ENCODE peak calls at places on chromosomes 2 and 18, in nine cellular contexts. A is A549, Y is ovary, R is stomach, X is transverse colon, T is upper lobe of left lung, V is GM12878, J is SK-N-SH, Z is H1. C is an unnamed sample.

GRCh38 chr2:10079931-10080535 is at the start of gene CYS1:
- DNase-seq in R (no peak), X (no peak), Y (peak), T (peak), J (peak), V (no peak), Z (no peak), A (peak), C (no peak)

GRCh38 chr2:113705982-113706523 is 50.4 kb downstream of the SLC35F5 start:
- DNase-seq in X (no peak), A (no peak), J (no peak), T (no peak), R (no peak), Z (no peak), V (no peak), Y (peak), C (no peak)

GRCh38 chr2:85162746-85163301 is 29.6 kb downstream of the TCF7L1 start:
- DNase-seq in V (no peak), R (no peak), T (no peak), Y (peak), J (no peak), Z (no peak), X (no peak), A (no peak), C (peak)

GRCh38 chr2:179412116-179412515 is 147.5 kb upstream of the SESTD1 start:
- DNase-seq in R (no peak), T (no peak), X (no peak), Z (no peak), Y (no peak), J (no peak), V (no peak), A (no peak), C (no peak)

GRCh38 chr2:229044581-229044980 is 226.5 kb downstream of the PID1 start:
- DNase-seq in V (no peak), Z (no peak), Y (no peak), A (no peak), T (no peak), R (no peak), X (no peak), J (no peak), C (no peak)

GRCh38 chr2:72326759-72327158 is 179.1 kb upstream of the CYP26B1 start:
- DNase-seq in Y (no peak), V (no peak), R (no peak), J (no peak), A (no peak), T (no peak), X (no peak), Z (no peak), C (no peak)

GRCh38 chr18:50159654-50160046 is 35.3 kb downstream of the MYO5B start:
- DNase-seq in J (no peak), Z (no peak), R (no peak), Y (no peak), V (no peak), X (no peak), A (no peak), T (peak), C (no peak)

GRCh38 chr2:71154798-71155197 is 24.4 kb downstream of the MPHOSPH10 start:
- DNase-seq in Z (no peak), J (no peak), A (peak), T (no peak), X (peak), Y (no peak), V (peak), R (no peak), C (no peak)

GRCh38 chr2:2253139-2254016 is 77.7 kb downstream of the MYT1L start:
- DNase-seq in Y (no peak), X (no peak), V (no peak), T (no peak), A (no peak), R (no peak), Z (no peak), J (no peak), C (no peak)

GRCh38 chr2:55148269-55148668 is 83.8 kb downstream of the CLHC1 start:
- DNase-seq in A (no peak), T (no peak), X (no peak), V (no peak), J (no peak), Y (no peak), R (no peak), Z (no peak), C (no peak)

DNA sequence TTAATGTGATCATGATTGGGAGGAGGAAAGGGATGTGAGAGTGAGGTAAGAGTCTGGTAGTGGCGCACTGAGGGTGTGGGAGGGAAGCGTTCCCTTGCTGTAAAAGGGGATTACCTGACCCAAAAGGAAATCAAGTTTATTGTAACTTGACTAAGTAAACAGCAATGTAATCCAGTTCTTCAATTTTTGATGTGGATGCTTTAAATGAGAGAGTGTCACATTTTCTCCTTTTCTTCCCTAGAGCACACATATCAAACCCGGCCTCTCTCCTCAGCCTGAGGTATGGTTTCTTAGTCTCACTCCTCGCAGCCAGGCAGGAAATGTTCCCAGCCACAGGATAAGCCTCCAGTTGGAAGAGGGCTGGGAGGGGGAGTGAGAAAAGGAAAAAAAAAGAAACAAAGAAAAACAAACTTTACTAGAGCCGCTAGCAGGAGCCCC is 688 bp upstream of the ARHGAP28 start:
- DNase-seq in V (no peak), J (no peak), R (no peak), X (no peak), Y (no peak), A (no peak), T (no peak), Z (no peak), C (no peak)
- H3K27ac ChIP-seq in V (no peak), J (peak), R (peak), X (peak), Y (no peak), A (no peak), T (peak), Z (no peak), C (peak)

DNA sequence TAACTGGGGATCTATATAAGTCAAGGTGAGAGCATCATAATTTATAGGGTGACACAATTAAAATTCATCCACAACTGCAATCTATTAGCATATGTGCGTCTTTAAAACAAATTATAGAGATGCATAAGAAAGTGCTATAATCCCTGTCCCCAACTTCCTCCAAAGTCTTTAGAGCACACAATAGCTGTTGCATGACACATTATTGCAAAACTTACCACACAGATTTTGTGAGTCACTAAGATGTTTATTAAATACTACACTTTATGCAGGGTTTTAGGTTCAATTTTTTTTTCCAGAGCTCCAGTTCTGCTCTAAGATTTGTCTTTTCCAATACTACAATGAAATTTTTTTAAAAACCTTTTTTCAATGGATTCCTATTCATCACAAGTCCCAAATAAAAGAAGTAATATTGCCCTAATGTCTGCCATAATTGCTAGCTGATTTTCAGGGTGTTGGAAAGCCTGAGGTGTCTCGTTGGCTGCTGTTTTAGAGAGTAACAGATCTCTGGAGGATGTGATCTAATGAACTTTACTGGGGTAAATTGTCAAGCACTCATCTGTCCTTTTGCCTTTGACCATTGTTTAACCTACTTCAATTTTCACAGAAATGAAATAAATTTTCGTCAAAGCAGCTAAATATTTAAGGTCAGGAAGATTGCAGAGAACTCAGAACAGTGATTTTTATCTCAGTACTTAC is 250.5 kb upstream of the NETO1 start:
- DNase-seq in J (no peak), R (no peak), A (no peak), Y (no peak), T (no peak), V (no peak), Z (no peak), X (no peak), C (no peak)
- TF ChIP-seq EP300 in J (no peak), R (no peak), A (no peak), Y (no peak), T (no peak), V (no peak), Z (no peak), X (no peak), C (no peak)

GRCh38 chr2:235223011-235223410 is 270.8 kb upstream of the AGAP1 start:
- DNase-seq in V (no peak), T (no peak), Y (no peak), R (no peak), A (no peak), X (no peak), Z (no peak), J (peak), C (no peak)
- H3K4me3 ChIP-seq in V (no peak), T (no peak), Y (no peak), R (no peak), A (no peak), X (no peak), Z (no peak), J (no peak), C (no peak)

DNA sequence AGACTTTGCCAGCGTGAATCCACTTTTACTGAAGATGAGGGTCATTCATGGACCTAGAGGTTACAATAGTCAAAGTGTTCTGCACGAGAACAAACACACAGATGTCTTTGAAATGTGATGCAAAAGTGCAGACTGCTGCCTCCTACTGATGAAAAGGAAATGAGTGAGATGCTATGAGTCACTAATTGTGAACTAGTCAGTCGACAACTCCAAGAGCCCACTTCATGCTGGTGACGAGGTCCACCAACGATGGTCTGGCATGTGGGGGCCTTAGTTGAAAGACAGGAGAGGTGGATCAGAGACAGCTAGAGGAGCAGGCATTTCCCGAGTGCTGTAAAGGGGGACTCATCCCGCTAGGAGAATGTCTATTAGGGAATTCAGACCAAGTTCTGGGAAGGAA is 17.1 kb upstream of the ZNF236 start:
- DNase-seq in J (no peak), X (no peak), Z (no peak), R (no peak), V (no peak), A (no peak), Y (no peak), T (no peak), C (no peak)
- H3K27ac ChIP-seq in J (no peak), X (no peak), Z (no peak), R (no peak), V (no peak), A (no peak), Y (no peak), T (no peak), C (peak)

GRCh38 chr2:101153811-101154210 is 2.6 kb upstream of the TBC1D8 start:
- DNase-seq in V (no peak), R (no peak), X (no peak), Z (no peak), T (no peak), Y (no peak), J (no peak), A (no peak), C (no peak)

GRCh38 chr2:101151141-101151858 is at the start of gene TBC1D8:
- DNase-seq in Y (peak), Z (no peak), X (peak), R (peak), J (peak), A (peak), V (no peak), T (peak), C (peak)

GRCh38 chr2:101151859-101152194 is 645 bp upstream of the TBC1D8 start:
- DNase-seq in T (no peak), Z (no peak), R (no peak), A (no peak), X (peak), V (no peak), Y (no peak), J (no peak), C (no peak)

GRCh38 chr2:101153077-101153707 is 2.0 kb upstream of the TBC1D8 start:
- DNase-seq in Y (no peak), R (no peak), T (no peak), V (no peak), Z (no peak), J (no peak), X (no peak), A (no peak), C (no peak)

DNA sequence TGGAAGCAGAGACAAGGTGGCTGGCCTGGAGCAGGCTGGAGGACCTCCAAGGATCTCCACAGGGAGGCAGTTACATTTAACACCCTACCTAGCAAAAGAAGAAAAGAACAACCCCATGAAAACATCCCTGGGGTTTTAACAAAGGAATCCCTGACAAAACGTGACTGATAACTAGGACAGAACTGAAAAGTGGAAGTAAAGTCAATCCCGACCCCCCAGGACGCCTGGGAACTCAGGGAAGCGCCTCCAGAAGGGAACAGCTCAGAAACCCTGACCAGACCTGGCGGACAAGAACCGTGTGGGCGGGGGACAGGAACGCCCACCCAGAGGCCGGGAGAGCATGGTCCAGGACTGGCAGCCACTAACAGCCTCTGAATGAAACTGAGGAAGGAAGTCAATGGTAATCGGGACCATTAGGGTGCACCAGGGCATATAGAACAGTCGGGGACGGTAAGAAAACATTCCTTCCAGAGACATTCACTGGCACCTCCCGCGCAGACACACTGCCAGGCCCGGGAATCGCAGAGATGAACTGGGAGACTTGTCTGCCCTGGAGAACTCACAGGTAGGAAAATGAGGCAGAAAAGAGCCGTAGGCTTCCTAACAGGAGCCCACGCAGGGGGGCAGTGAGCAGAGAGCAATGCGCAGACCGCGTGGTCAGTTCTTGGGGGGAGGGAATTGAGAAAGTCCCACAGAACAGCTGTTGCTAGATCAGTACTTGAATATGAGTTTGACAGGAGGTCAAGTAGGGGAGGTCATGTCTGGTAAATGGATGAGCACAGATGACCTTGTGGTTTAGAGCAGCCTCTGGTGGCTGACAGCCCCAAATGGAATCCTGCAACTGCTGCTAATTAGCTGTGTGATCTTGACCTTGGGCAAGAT is 1.3 kb upstream of the TBC1D8 start:
- DNase-seq in R (peak), J (peak), T (no peak), X (peak), Z (no peak), Y (peak), V (peak), A (peak), C (no peak)
- TF ChIP-seq EP300 in R (no peak), J (no peak), T (no peak), X (no peak), Z (no peak), Y (no peak), V (no peak), A (no peak), C (peak)

GRCh38 chr2:68238955-68239822 is 13.1 kb downstream of the PPP3R1 start:
- DNase-seq in Y (no peak), J (no peak), R (no peak), A (no peak), X (no peak), Z (no peak), T (no peak), V (no peak), C (no peak)
- H3K4me3 ChIP-seq in Y (no peak), J (no peak), R (no peak), A (no peak), X (no peak), Z (no peak), T (no peak), V (no peak), C (no peak)

GRCh38 chr2:25903216-25903776 is 25.0 kb upstream of the ASXL2 start:
- DNase-seq in J (peak), Y (no peak), Z (no peak), V (no peak), T (no peak), X (no peak), R (no peak), A (no peak), C (no peak)
- H3K27ac ChIP-seq in J (no peak), Y (no peak), Z (no peak), V (no peak), T (no peak), X (no peak), R (no peak), A (no peak), C (no peak)

GRCh38 chr2:50661682-50662081 is 370.2 kb downstream of the NRXN1 start:
- DNase-seq in J (no peak), X (no peak), Z (no peak), T (no peak), V (no peak), R (no peak), A (no peak), Y (no peak), C (no peak)

GRCh38 chr2:50658883-50659282 is 373.0 kb downstream of the NRXN1 start:
- DNase-seq in Z (no peak), V (no peak), R (no peak), Y (no peak), A (no peak), J (no peak), X (no peak), T (no peak), C (no peak)
- TF ChIP-seq EP300 in Z (no peak), V (no peak), R (no peak), Y (no peak), A (no peak), J (no peak), X (no peak), T (no peak), C (no peak)

GRCh38 chr2:232574674-232575403 is 24.4 kb downstream of the EIF4E2 start:
- DNase-seq in R (no peak), X (no peak), J (no peak), Z (no peak), A (no peak), Y (no peak), T (no peak), V (no peak), C (no peak)
- H3K4me3 ChIP-seq in R (no peak), X (no peak), J (no peak), Z (no peak), A (no peak), Y (no peak), T (no peak), V (no peak), C (no peak)

GRCh38 chr2:88866756-88867155 is 175.3 kb downstream of the RPIA start:
- DNase-seq in J (no peak), X (no peak), Z (no peak), Y (no peak), T (no peak), V (no peak), A (no peak), R (no peak), C (no peak)

GRCh38 chr2:88871336-88871735 is 179.9 kb downstream of the RPIA start:
- DNase-seq in R (no peak), V (no peak), T (no peak), A (no peak), Y (no peak), X (no peak), Z (no peak), J (no peak), C (no peak)

GRCh38 chr2:88868861-88869260 is 177.4 kb downstream of the RPIA start:
- DNase-seq in V (no peak), Y (no peak), R (no peak), J (no peak), Z (no peak), X (no peak), A (no peak), T (no peak), C (no peak)

GRCh38 chr2:88873620-88874019 is 182.1 kb downstream of the RPIA start:
- DNase-seq in J (no peak), R (no peak), Y (no peak), X (no peak), A (no peak), T (no peak), Z (no peak), V (no peak), C (no peak)

DNA sequence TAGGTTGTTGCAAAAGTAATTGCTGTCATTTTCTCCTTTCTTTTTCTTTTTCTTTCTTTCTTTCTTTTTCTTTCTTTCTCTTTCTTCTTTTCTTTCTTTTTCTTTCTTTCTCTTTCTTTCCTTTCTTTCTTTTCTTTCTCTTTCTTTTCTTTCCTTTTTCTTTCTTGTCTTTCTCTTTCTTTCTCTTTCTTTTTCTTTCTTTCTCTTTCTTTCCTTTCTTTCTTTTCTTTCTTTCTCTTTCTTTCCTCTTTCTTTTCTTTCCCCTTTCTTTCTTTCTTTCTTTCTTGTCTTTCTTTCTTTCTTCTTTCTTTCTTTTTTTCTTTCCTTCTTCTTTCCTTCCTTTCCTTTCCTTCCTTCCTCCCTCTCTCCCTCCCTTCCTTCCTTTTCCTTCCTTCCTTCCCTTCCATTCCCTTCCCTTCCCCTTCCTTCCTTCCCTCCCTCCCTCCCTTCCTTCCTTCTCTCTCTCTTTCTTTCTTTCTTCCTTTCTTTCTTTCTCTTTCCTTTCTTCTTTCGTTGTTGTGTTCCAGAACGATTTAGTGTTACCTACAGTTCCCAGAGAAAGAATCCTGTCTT is 178.9 kb downstream of the RPIA start:
- DNase-seq in A (no peak), V (no peak), Z (no peak), T (no peak), X (no peak), Y (no peak), R (no peak), J (no peak), C (no peak)
- H3K27ac ChIP-seq in A (no peak), V (no peak), Z (no peak), T (no peak), X (no peak), Y (no peak), R (no peak), J (no peak), C (no peak)